ENCODE peak calls at places on chromosomes 6 and 20, in eight cellular contexts. C is OCI-LY7; W is fibroblast of mammary gland; L is cardiac fibroblast; N is bronchial epithelial cell; U is CD8-positive, alpha-beta T cell; V is cardiac muscle cell; D is dorsolateral prefrontal cortex. F is an unnamed sample.

GRCh38 chr6:43806041-43806757 is 36.2 kb downstream of the VEGFA start:
- DNase-seq in D (no peak), N (peak), V (no peak), L (no peak), C (no peak), W (no peak), U (no peak), F (no peak)

GRCh38 chr6:16762547-16763477 is 1.6 kb upstream of the ATXN1 start:
- DNase-seq in U (peak), D (no peak), C (peak), V (peak), L (peak), N (peak), W (peak), F (peak)

GRCh38 chr20:62908971-62909791 is 17.1 kb downstream of the DIDO1 start:
- DNase-seq in C (no peak), N (no peak), U (no peak), W (no peak), L (no peak), D (no peak), V (no peak), F (no peak)

GRCh38 chr6:128233501-128233900 is 286.9 kb downstream of the PTPRK start:
- DNase-seq in W (no peak), N (no peak), L (no peak), D (no peak), C (no peak), U (no peak), V (no peak), F (no peak)

GRCh38 chr6:110357298-110357695 is 852 bp downstream of the METTL24 start:
- DNase-seq in C (no peak), U (no peak), N (no peak), L (no peak), W (peak), D (no peak), V (no peak), F (no peak)

GRCh38 chr6:156780117-156780641 is 3.0 kb downstream of the ARID1B start:
- DNase-seq in C (peak), D (peak), W (peak), L (peak), U (peak), V (peak), N (peak), F (peak)

GRCh38 chr6:148653138-148653776 is 93.6 kb upstream of the UST start:
- DNase-seq in W (peak), N (no peak), L (no peak), D (no peak), V (peak), U (no peak), C (peak), F (no peak)

GRCh38 chr20:9555781-9556180 is 41.4 kb downstream of the LAMP5 start:
- DNase-seq in V (no peak), U (no peak), W (peak), L (no peak), N (peak), D (no peak), C (no peak), F (no peak)

GRCh38 chr20:49230575-49231211 is 11.5 kb downstream of the DDX27 start:
- DNase-seq in D (no peak), C (no peak), U (no peak), N (no peak), V (no peak), W (no peak), L (peak), F (no peak)

GRCh38 chr6:160667854-160668481 is 3.9 kb upstream of the LPA start:
- DNase-seq in V (peak), D (no peak), N (peak), L (no peak), W (no peak), U (no peak), C (peak), F (peak)

GRCh38 chr20:59788196-59788735 is 145.2 kb downstream of the SYCP2 start:
- DNase-seq in U (no peak), N (no peak), D (no peak), L (no peak), W (no peak), C (no peak), V (no peak), F (no peak)

GRCh38 chr6:10759884-10760329 is 12.3 kb downstream of the TMEM14B start:
- DNase-seq in L (peak), C (no peak), N (peak), W (peak), D (no peak), V (no peak), U (no peak), F (no peak)

GRCh38 chr6:110509617-110510231 is 33.3 kb upstream of the SLC22A16 start:
- DNase-seq in L (peak), W (peak), N (peak), U (no peak), C (no peak), D (no peak), V (no peak), F (no peak)

GRCh38 chr6:12138377-12138776 is 126.3 kb downstream of the HIVEP1 start:
- DNase-seq in W (no peak), L (no peak), U (peak), V (no peak), D (no peak), N (no peak), C (no peak), F (no peak)

GRCh38 chr6:2858678-2859324 is 17.1 kb upstream of the SERPINB1 start:
- DNase-seq in V (no peak), W (no peak), N (no peak), C (peak), D (no peak), U (peak), L (no peak), F (peak)

GRCh38 chr20:37353285-37353849 is 7.4 kb downstream of the SRC start:
- DNase-seq in C (no peak), L (no peak), N (no peak), V (no peak), D (no peak), U (no peak), W (no peak), F (no peak)

GRCh38 chr6:39793528-39793927 is 1.4 kb downstream of the DAAM2 start:
- DNase-seq in V (no peak), C (no peak), N (no peak), D (no peak), W (no peak), U (no peak), L (no peak), F (no peak)

GRCh38 chr6:36633915-36634314 is 39.8 kb downstream of the SRSF3 start:
- DNase-seq in L (peak), D (no peak), N (no peak), U (no peak), C (no peak), V (no peak), W (peak), F (no peak)

GRCh38 chr20:3068986-3069900 is 2.2 kb upstream of the OXT start:
- DNase-seq in L (no peak), U (peak), C (peak), V (no peak), N (peak), W (peak), D (no peak), F (peak)

GRCh38 chr6:101762851-101763250 is 369.3 kb downstream of the GRIK2 start:
- DNase-seq in D (no peak), C (no peak), N (peak), V (no peak), U (no peak), W (no peak), L (peak), F (no peak)

GRCh38 chr6:110066091-110066490 is 88.0 kb downstream of the GPR6 start:
- DNase-seq in U (no peak), V (no peak), C (peak), D (peak), L (no peak), N (no peak), W (no peak), F (no peak)

GRCh38 chr6:29759457-29759856 is 36.2 kb downstream of the HLA-F start:
- DNase-seq in L (no peak), C (peak), N (no peak), D (no peak), U (no peak), V (no peak), W (no peak), F (no peak)

GRCh38 chr6:137531376-137532092 is 37.3 kb upstream of the OLIG3 start:
- DNase-seq in V (no peak), D (no peak), N (no peak), W (no peak), U (no peak), C (no peak), L (no peak), F (no peak)

GRCh38 chr6:33985947-33986346 is 159.9 kb downstream of the GRM4 start:
- DNase-seq in W (no peak), U (no peak), V (no peak), C (no peak), L (no peak), D (no peak), N (no peak), F (no peak)

GRCh38 chr6:44464527-44465310 is 77.2 kb downstream of the CDC5L start:
- DNase-seq in W (peak), C (no peak), N (no peak), U (no peak), V (peak), L (peak), D (no peak), F (no peak)

GRCh38 chr6:97440590-97441176 is 157.7 kb upstream of the MMS22L start:
- DNase-seq in L (peak), W (peak), C (peak), N (peak), V (peak), U (no peak), D (peak), F (peak)

GRCh38 chr20:14838663-14839650 is 501.5 kb upstream of the FLRT3 start:
- DNase-seq in W (peak), C (no peak), D (no peak), N (peak), U (no peak), V (no peak), L (peak), F (peak)

GRCh38 chr20:6663751-6664388 is 103.6 kb upstream of the BMP2 start:
- DNase-seq in D (no peak), V (no peak), C (no peak), W (no peak), L (no peak), U (no peak), N (peak), F (no peak)

GRCh38 chr6:111444794-111445193 is 38.2 kb downstream of the REV3L start:
- DNase-seq in D (no peak), V (no peak), L (no peak), W (no peak), U (no peak), C (no peak), N (no peak), F (no peak)

GRCh38 chr20:24206995-24207394 is 218.4 kb upstream of the GGTLC1 start:
- DNase-seq in V (no peak), N (peak), U (no peak), W (no peak), C (no peak), D (no peak), L (peak), F (no peak)

GRCh38 chr6:9252784-9253183 is 817.4 kb upstream of the SLC35B3 start:
- DNase-seq in U (no peak), N (no peak), L (no peak), V (no peak), D (no peak), C (no peak), W (no peak), F (no peak)

GRCh38 chr6:158002249-158002950 is 20.7 kb downstream of the SYNJ2 start:
- DNase-seq in N (peak), L (no peak), C (no peak), V (no peak), U (no peak), D (peak), W (no peak), F (no peak)

GRCh38 chr20:1122388-1123315 is 4.2 kb downstream of the PSMF1 start:
- DNase-seq in U (no peak), D (no peak), N (peak), V (no peak), C (no peak), W (peak), L (peak), F (peak)

GRCh38 chr6:155943635-155944034 is 488.0 kb upstream of the NOX3 start:
- DNase-seq in V (no peak), N (peak), D (no peak), W (no peak), U (no peak), C (no peak), L (no peak), F (no peak)

GRCh38 chr20:381581-382290 is 1.2 kb downstream of the TRIB3 start:
- DNase-seq in W (peak), C (peak), V (peak), D (peak), U (peak), L (peak), N (peak), F (peak)

GRCh38 chr6:22442826-22443225 is 126.5 kb upstream of the HDGFL1 start:
- DNase-seq in D (no peak), C (no peak), V (no peak), L (peak), N (peak), W (peak), U (no peak), F (peak)

GRCh38 chr6:106082735-106083398 is 3.3 kb upstream of the PRDM1 start:
- DNase-seq in N (peak), L (no peak), C (no peak), D (no peak), V (no peak), W (peak), U (no peak), F (no peak)

GRCh38 chr6:131122007-131122406 is 13.3 kb upstream of the AKAP7 start:
- DNase-seq in U (no peak), L (no peak), C (no peak), N (peak), W (peak), V (no peak), D (no peak), F (no peak)

GRCh38 chr6:103273048-103273447 is 1586.7 kb downstream of the HACE1 start:
- DNase-seq in C (peak), N (peak), U (no peak), L (peak), W (no peak), V (peak), D (no peak), F (no peak)

GRCh38 chr6:166005401-166005845 is 162.2 kb downstream of the TBXT start:
- DNase-seq in N (no peak), V (peak), W (peak), L (peak), C (no peak), U (no peak), D (no peak), F (no peak)

GRCh38 chr20:33576432-33576883 is 85.7 kb upstream of the C20orf144 start:
- DNase-seq in V (no peak), C (peak), N (no peak), W (no peak), L (no peak), D (peak), U (no peak), F (no peak)
- TF ChIP-seq CTCF in V (peak), C (peak), N (peak), W (no peak), L (no peak), D (no peak), U (no peak), F (no peak)

DNA sequence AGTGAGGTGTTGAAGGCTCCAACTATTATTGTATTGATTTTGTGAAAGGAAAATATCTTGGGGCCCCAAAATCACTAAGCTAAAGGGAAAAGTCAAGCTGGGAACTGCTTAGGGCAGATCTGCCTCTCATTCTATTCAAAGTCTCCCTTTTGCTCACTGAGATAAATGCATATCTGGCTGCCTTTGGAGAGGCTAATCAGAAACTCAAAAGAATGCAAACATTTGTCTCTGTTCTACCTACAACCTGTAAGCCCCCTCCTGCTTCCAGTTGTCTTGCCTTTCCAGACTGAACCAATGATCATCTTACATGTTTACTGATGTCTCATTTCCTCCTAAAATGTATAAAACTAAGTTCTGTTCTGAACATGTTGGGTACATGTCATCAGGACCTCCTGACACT is 125.9 kb downstream of the HTR1B start:
- DNase-seq in C (no peak), V (no peak), D (no peak), W (no peak), U (no peak), N (no peak), L (no peak), F (no peak)
- H3K4me3 ChIP-seq in C (no peak), V (no peak), D (no peak), W (no peak), U (no peak), N (no peak), L (no peak), F (no peak)

DNA sequence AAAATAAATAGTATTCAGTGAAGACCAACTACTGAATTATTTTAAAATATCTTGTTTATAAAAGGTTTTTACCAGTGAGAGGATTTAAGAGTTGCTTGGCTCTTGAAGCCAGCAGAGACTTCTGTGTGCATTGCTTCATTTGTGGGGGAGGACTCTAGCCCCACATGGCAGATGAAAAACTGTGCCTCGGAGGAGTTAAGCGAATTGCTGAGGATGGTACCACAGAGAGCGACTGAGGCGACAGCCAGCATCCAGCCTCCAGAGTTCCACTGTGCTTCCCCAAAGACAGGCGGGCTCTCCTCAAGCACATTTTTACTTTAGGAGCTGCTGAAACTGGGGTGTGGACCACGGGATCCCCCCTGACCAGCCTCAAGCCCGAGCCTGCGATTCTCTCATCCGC is 80.7 kb downstream of the THBS2 start:
- DNase-seq in N (no peak), L (peak), W (peak), V (no peak), C (no peak), U (no peak), D (peak), F (no peak)
- TF ChIP-seq CTCF in N (no peak), L (no peak), W (no peak), V (no peak), C (no peak), U (no peak), D (no peak), F (no peak)

GRCh38 chr6:170003027-170003426 is 251.6 kb downstream of the ERMARD start:
- DNase-seq in L (no peak), U (no peak), W (no peak), V (no peak), D (no peak), N (no peak), C (no peak), F (no peak)
- H3K4me3 ChIP-seq in L (no peak), U (no peak), W (no peak), V (no peak), D (no peak), N (no peak), C (no peak), F (no peak)